ENCODE peak calls at places on chromosome 17, in four cellular contexts. N, X, R and T are unnamed samples.

GRCh38 chr17:79798296-79799173 is 1.7 kb upstream of the CBX8 start:
- DNase-seq in X (no peak), R (no peak), N (no peak), T (no peak)

GRCh38 chr17:65892912-65893377 is 299.0 kb downstream of the CEP112 start:
- DNase-seq in N (no peak), X (no peak), R (no peak), T (no peak)

GRCh38 chr17:35536664-35537160 is 766 bp downstream of the SLFN12L start:
- DNase-seq in X (no peak), N (no peak), R (no peak), T (peak; percentile 8)

GRCh38 chr17:33732116-33732515 is 439.0 kb upstream of the ASIC2 start:
- DNase-seq in R (no peak), X (no peak), N (no peak), T (no peak)

GRCh38 chr17:82942166-82943130 is 102.6 kb upstream of the ZNF750 start:
- DNase-seq in X (no peak), N (peak; percentile 58), R (no peak), T (no peak)

GRCh38 chr17:10772425-10773380 is 31.2 kb downstream of the TMEM238L start:
- DNase-seq in N (no peak), R (no peak), X (no peak), T (peak; percentile 24)

GRCh38 chr17:28457890-28458289 is 15.6 kb upstream of the SLC13A2 start:
- DNase-seq in X (no peak), N (no peak), R (no peak), T (no peak)

GRCh38 chr17:75539969-75540729 is 14.7 kb downstream of the LLGL2 start:
- DNase-seq in N (no peak), X (no peak), R (no peak), T (no peak)

GRCh38 chr17:222172-222571 is 40.7 kb upstream of the DOC2B start:
- DNase-seq in N (no peak), X (no peak), R (no peak), T (no peak)

GRCh38 chr17:45812102-45812501 is 28.0 kb downstream of the CRHR1 start:
- DNase-seq in X (no peak), R (peak; percentile 13), N (no peak), T (peak; percentile 15)

GRCh38 chr17:13520899-13521572 is 80.7 kb downstream of the HS3ST3A1 start:
- DNase-seq in R (no peak), N (no peak), X (no peak), T (peak; percentile 86)

GRCh38 chr17:17748604-17749003 is 67.3 kb downstream of the RAI1 start:
- DNase-seq in X (no peak), N (no peak), R (no peak), T (no peak)

GRCh38 chr17:7903154-7904103 is 12.7 kb downstream of the RNF227 start:
- DNase-seq in N (no peak), R (no peak), X (no peak), T (no peak)

GRCh38 chr17:978110-979093 is 1.2 kb downstream of the NXN start:
- DNase-seq in N (no peak), X (peak; percentile 33), R (no peak), T (peak; percentile 36)

GRCh38 chr17:44687752-44688151 is 1.8 kb downstream of the CCDC43 start:
- DNase-seq in R (no peak), N (no peak), X (no peak), T (no peak)